ENCODE peak calls at places on chromosomes 1 and 21, in ten cellular contexts. X, V, E, B, G, C, M, S, K and P are unnamed samples.

GRCh38 chr1:214440219-214440965 is 111.0 kb downstream of the PTPN14 start:
- DNase-seq in M (no peak), C (no peak), G (no peak), E (no peak), S (no peak), V (no peak), X (no peak), B (peak; percentile 75), K (no peak), P (no peak)

GRCh38 chr1:210293191-210293607 is 35.5 kb upstream of the HHAT start:
- DNase-seq in X (no peak), B (no peak), C (no peak), M (peak; percentile 16), E (peak; percentile 84), S (peak; percentile 1), G (no peak), V (no peak), K (no peak), P (no peak)

GRCh38 chr1:50447961-50448360 is 24.7 kb upstream of the DMRTA2 start:
- DNase-seq in X (no peak), V (no peak), E (no peak), B (no peak), S (no peak), M (no peak), K (no peak), G (no peak), C (no peak), P (no peak)

GRCh38 chr1:42956739-42957138 is 1.9 kb downstream of the SLC2A1 start:
- DNase-seq in B (no peak), S (no peak), C (no peak), X (no peak), K (no peak), G (no peak), E (no peak), M (no peak), V (no peak), P (no peak)

GRCh38 chr1:68464891-68465290 is 15.1 kb upstream of the RPE65 start:
- DNase-seq in S (no peak), G (no peak), E (no peak), B (no peak), V (peak; percentile 41), X (no peak), K (no peak), M (no peak), C (no peak), P (no peak)

GRCh38 chr1:66282343-66282852 is 251.6 kb upstream of the SGIP1 start:
- DNase-seq in X (no peak), B (no peak), K (no peak), V (no peak), M (no peak), G (no peak), E (no peak), C (no peak), S (peak; percentile 95), P (no peak)

GRCh38 chr1:14340244-14340800 is 258.2 kb upstream of the KAZN start:
- DNase-seq in K (no peak), S (peak; percentile 19), G (no peak), C (no peak), E (no peak), B (no peak), X (no peak), V (no peak), M (no peak), P (no peak)

GRCh38 chr21:28932717-28933116 is 60.0 kb downstream of the LTN1 start:
- DNase-seq in S (no peak), E (no peak), X (no peak), G (no peak), V (no peak), C (no peak), M (no peak), K (no peak), B (peak; percentile 44), P (no peak)

GRCh38 chr1:162372159-162373071 is 4.2 kb downstream of the SPATA46 start:
- DNase-seq in K (no peak), C (peak; percentile 42), E (no peak), G (peak; percentile 83), M (no peak), S (no peak), V (no peak), X (no peak), B (no peak), P (no peak)

GRCh38 chr1:51954783-51955182 is 35.7 kb downstream of the RAB3B start:
- DNase-seq in B (no peak), C (no peak), S (no peak), M (peak; percentile 29), V (no peak), E (no peak), K (no peak), X (no peak), G (no peak), P (no peak)

DNA sequence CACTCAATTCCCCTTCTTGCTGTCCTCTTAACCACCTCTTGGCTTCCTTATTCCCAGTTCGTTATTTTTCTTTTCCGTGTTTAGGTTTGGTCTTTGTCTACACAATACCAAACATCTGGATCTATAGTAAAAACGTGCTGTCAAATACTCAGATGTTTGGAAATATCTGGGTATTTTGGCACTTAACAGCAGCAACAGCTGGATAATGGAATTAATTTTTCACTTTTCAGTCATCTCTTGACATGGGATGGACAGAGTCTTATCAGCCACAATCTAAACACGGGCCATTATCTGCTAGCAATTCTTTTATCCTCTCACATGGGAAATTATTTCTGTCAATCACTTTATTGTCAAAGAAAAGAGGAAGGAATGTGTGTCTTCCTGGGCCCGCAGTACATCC is 13.5 kb downstream of the NHLH2 start:
- DNase-seq in M (no peak), V (no peak), K (no peak), B (no peak), C (no peak), X (no peak), G (no peak), S (no peak), E (no peak), P (no peak)
- H3K4me3 ChIP-seq in M (no peak overlapping the region), V (peak overlapping the region; percentile 67), K (no peak overlapping the region), B (no peak overlapping the region), C (no peak overlapping the region), X (no peak overlapping the region), G (no peak overlapping the region), S (no peak overlapping the region), E (no peak overlapping the region), P (no peak overlapping the region)

GRCh38 chr1:167582064-167582463 is 28.5 kb upstream of the CREG1 start:
- DNase-seq in C (no peak), K (no peak), E (no peak), X (no peak), M (no peak), B (no peak), G (no peak), V (no peak), S (no peak), P (no peak)
- H3K4me3 ChIP-seq in C (no peak overlapping the region), K (no peak overlapping the region), E (no peak overlapping the region), X (no peak overlapping the region), M (no peak overlapping the region), B (no peak overlapping the region), G (no peak overlapping the region), V (no peak overlapping the region), S (no peak overlapping the region), P (no peak overlapping the region)

GRCh38 chr1:110393286-110393685 is 2.5 kb upstream of the SLC16A4 start:
- DNase-seq in K (no peak), X (no peak), C (no peak), M (no peak), S (no peak), V (no peak), E (no peak), G (no peak), B (no peak), P (no peak)

GRCh38 chr1:110390096-110390495 is 730 bp downstream of the SLC16A4 start:
- DNase-seq in G (no peak), M (no peak), B (no peak), X (no peak), E (no peak), V (peak; percentile 3), K (no peak), S (peak; percentile 89), C (no peak), P (no peak)

GRCh38 chr1:110390692-110391232 is at the start of gene SLC16A4:
- DNase-seq in X (no peak), C (no peak), G (peak; percentile 39), V (peak; percentile 25), B (no peak), E (peak; percentile 62), K (no peak), S (peak; percentile 81), M (no peak), P (no peak)

GRCh38 chr1:110393691-110394564 is 3.1 kb upstream of the SLC16A4 start:
- DNase-seq in X (no peak), S (peak; percentile 92), E (peak; percentile 66), B (no peak), M (no peak), G (no peak), V (no peak), K (no peak), C (no peak), P (no peak)
- H3K4me3 ChIP-seq in X (no peak overlapping the region), S (no peak overlapping the region), E (no peak overlapping the region), B (no peak overlapping the region), M (no peak overlapping the region), G (no peak overlapping the region), V (no peak overlapping the region), K (no peak overlapping the region), C (no peak overlapping the region), P (no peak overlapping the region)

GRCh38 chr1:54978528-54979326 is 1.7 kb upstream of the TMEM61 start:
- DNase-seq in K (no peak), S (no peak), G (no peak), M (no peak), B (no peak), X (no peak), E (no peak), V (no peak), C (no peak), P (no peak)

GRCh38 chr1:54980528-54981241 is at the start of gene TMEM61:
- DNase-seq in C (no peak), B (no peak), V (peak; percentile 66), E (no peak), G (peak; percentile 73), S (no peak), K (no peak), M (no peak), X (no peak), P (no peak)

GRCh38 chr1:54981466-54981865 is 1.0 kb downstream of the TMEM61 start:
- DNase-seq in V (no peak), M (no peak), S (no peak), C (no peak), E (no peak), K (no peak), B (no peak), G (no peak), X (no peak), P (no peak)

GRCh38 chr1:54979327-54979891 is 1.0 kb upstream of the TMEM61 start:
- DNase-seq in B (no peak), X (no peak), K (no peak), M (peak; percentile 81), S (no peak), C (no peak), V (no peak), E (no peak), G (no peak), P (no peak)

DNA sequence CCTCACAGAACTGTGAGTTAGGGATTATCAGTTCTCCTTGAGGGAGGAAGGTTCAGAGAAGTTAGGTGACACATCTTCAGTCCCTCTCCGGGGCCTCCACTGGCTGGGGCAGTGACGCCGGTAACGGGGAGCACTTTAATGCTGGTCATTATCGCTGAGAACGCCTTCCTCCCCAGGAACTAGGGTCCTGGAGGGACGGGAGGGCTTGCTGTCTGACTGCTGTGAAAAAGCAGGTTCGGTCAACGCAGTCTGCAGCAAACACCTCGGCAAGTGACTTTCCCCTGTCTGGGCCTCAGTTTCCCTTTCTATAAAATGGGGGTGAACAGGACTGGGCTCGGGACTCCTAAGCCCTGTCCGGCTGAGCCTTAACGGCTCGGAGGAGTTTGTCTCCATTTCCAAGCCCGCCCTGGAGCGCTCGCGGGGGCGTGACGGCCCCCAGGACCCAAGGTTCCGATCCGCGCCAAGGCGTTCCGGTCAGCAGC is 341 bp upstream of the TMEM61 start:
- DNase-seq in S (no peak), K (no peak), M (no peak), X (no peak), C (no peak), G (no peak), V (no peak), E (no peak), B (no peak), P (no peak)
- H3K4me3 ChIP-seq in S (no peak overlapping the region), K (no peak overlapping the region), M (peak overlapping the region; percentile 91), X (peak overlapping the region; percentile 40), C (peak overlapping the region; percentile 67), G (no peak overlapping the region), V (peak overlapping the region; percentile 57), E (peak overlapping the region; percentile 36), B (peak overlapping the region; percentile 37), P (peak overlapping the region; percentile 33)